ENCODE peak calls at places on chromosomes 16 and 17, in ten cellular contexts. T is NCI-H748 treated with DMSO at 0.1 percent for 48 hours; Z is AG10803; Y is fibroblast of the conjunctiva; W is activated effector memory CD4-positive, alpha-beta T cell treated with anti-CD3 and anti-CD28 coated beads, Interleukin-2, amount 50 U/mL, for 16 hours; R is progenitor cell of endocrine pancreas; O is breast epithelium; D is COR-L47; L is SW480; A is stimulated activated naive CD8-positive, alpha-beta T cell treated with anti-CD3 and anti-CD28 coated beads, Interleukin-15, Interleukin-2, amounts not matched to agents 100 U/mL and 50 U/mL, for 24 hours. H is an unnamed sample.

GRCh38 chr17:31495049-31495885 is 103.8 kb downstream of the RAB11FIP4 start:
- DNase-seq in T (no peak), A (no peak), D (peak), L (no peak), R (no peak), O (no peak), W (no peak), Z (peak), Y (no peak), H (no peak)

GRCh38 chr16:14658063-14658462 is 25.3 kb downstream of the BFAR start:
- DNase-seq in A (no peak), D (no peak), T (no peak), R (no peak), Z (no peak), W (no peak), L (no peak), O (no peak), Y (no peak), H (no peak)

GRCh38 chr16:17303101-17303500 is 167.7 kb downstream of the XYLT1 start:
- DNase-seq in A (no peak), D (no peak), R (no peak), W (no peak), L (peak), O (no peak), Z (no peak), Y (no peak), T (no peak), H (no peak)

GRCh38 chr16:20263138-20263855 is 64.0 kb downstream of the GP2 start:
- DNase-seq in R (no peak), L (no peak), Z (no peak), D (no peak), W (no peak), A (no peak), Y (no peak), T (no peak), O (no peak), H (no peak)

GRCh38 chr16:4016648-4017047 is 99.6 kb downstream of the ADCY9 start:
- DNase-seq in R (no peak), D (no peak), Y (peak), T (no peak), O (no peak), L (no peak), A (no peak), Z (peak), W (no peak), H (no peak)

GRCh38 chr16:27228621-27229501 is 25.5 kb downstream of the KDM8 start:
- DNase-seq in T (no peak), O (no peak), Z (no peak), A (no peak), L (no peak), Y (no peak), D (no peak), W (no peak), R (no peak), H (peak)

GRCh38 chr17:68379692-68380677 is 77.3 kb downstream of the WIPI1 start:
- DNase-seq in Z (no peak), A (no peak), T (no peak), W (no peak), O (no peak), D (no peak), Y (no peak), R (no peak), L (no peak), H (no peak)

GRCh38 chr17:77045441-77046041 is 95.2 kb upstream of the SEC14L1 start:
- DNase-seq in R (no peak), T (no peak), Z (peak), A (no peak), D (no peak), O (no peak), L (no peak), W (no peak), Y (no peak), H (no peak)

GRCh38 chr16:50671644-50672260 is 9.4 kb downstream of the SNX20 start:
- DNase-seq in A (peak), O (no peak), Z (no peak), T (no peak), R (no peak), L (no peak), Y (no peak), D (no peak), W (peak), H (no peak)

GRCh38 chr16:85627102-85627834 is 14.1 kb downstream of the GSE1 start:
- DNase-seq in T (no peak), L (no peak), A (no peak), R (no peak), Z (no peak), Y (no peak), O (no peak), D (no peak), W (no peak), H (peak)

GRCh38 chr17:57154896-57155295 is 69.8 kb downstream of the AKAP1 start:
- DNase-seq in R (no peak), D (no peak), Y (no peak), A (no peak), L (no peak), O (no peak), T (no peak), Z (no peak), W (no peak), H (no peak)

GRCh38 chr17:79115487-79115886 is 40.9 kb downstream of the ENGASE start:
- DNase-seq in O (no peak), W (no peak), A (no peak), Z (no peak), L (no peak), Y (no peak), D (no peak), R (no peak), T (no peak), H (no peak)

GRCh38 chr17:6166492-6167179 is 96.5 kb downstream of the WSCD1 start:
- DNase-seq in Y (no peak), D (no peak), T (no peak), R (no peak), Z (no peak), L (no peak), W (no peak), A (no peak), O (no peak), H (no peak)

GRCh38 chr17:50708050-50709000 is 611 bp upstream of the ANKRD40 start:
- DNase-seq in D (peak), T (peak), A (no peak), W (no peak), O (no peak), Z (peak), Y (no peak), L (no peak), R (no peak), H (peak)

GRCh38 chr17:14579716-14580115 is 278.8 kb downstream of the HS3ST3B1 start:
- DNase-seq in W (no peak), D (no peak), R (no peak), Y (no peak), L (no peak), T (no peak), Z (no peak), O (no peak), A (no peak), H (no peak)

GRCh38 chr16:70419384-70420327 is 19.2 kb downstream of the ST3GAL2 start:
- DNase-seq in O (no peak), D (no peak), W (no peak), R (no peak), Z (no peak), T (no peak), A (no peak), L (no peak), Y (no peak), H (no peak)

GRCh38 chr17:28139822-28140221 is 97.3 kb downstream of the NLK start:
- DNase-seq in W (no peak), T (no peak), O (no peak), A (no peak), R (no peak), D (no peak), Z (no peak), L (no peak), Y (no peak), H (no peak)

GRCh38 chr17:79534111-79534510 is 76.7 kb downstream of the RBFOX3 start:
- DNase-seq in R (no peak), A (no peak), L (no peak), D (no peak), W (no peak), Y (no peak), Z (no peak), O (no peak), T (no peak), H (no peak)

GRCh38 chr17:43125967-43126910 is 1.1 kb upstream of the BRCA1 start:
- DNase-seq in Z (no peak), W (peak), D (no peak), L (peak), R (no peak), Y (no peak), A (peak), O (no peak), T (peak), H (no peak)

GRCh38 chr17:7084058-7084457 is 4.0 kb upstream of the CLEC10A start:
- DNase-seq in A (no peak), Y (no peak), D (no peak), O (no peak), L (no peak), R (no peak), Z (no peak), T (no peak), W (no peak), H (no peak)

GRCh38 chr16:82425661-82426060 is 201.1 kb upstream of the CDH13 start:
- DNase-seq in D (no peak), Y (no peak), T (no peak), R (no peak), L (no peak), O (no peak), A (no peak), W (no peak), Z (no peak), H (no peak)

GRCh38 chr17:41718287-41718645 is 6.1 kb downstream of the GAST start:
- DNase-seq in Z (no peak), Y (no peak), O (no peak), R (no peak), D (no peak), A (no peak), L (no peak), W (no peak), T (no peak), H (no peak)

GRCh38 chr17:42526031-42526444 is 10.0 kb upstream of the NAGLU start:
- DNase-seq in D (no peak), R (no peak), Y (no peak), L (no peak), T (no peak), Z (peak), O (no peak), W (no peak), A (no peak), H (no peak)

GRCh38 chr16:55678061-55678935 is 22.5 kb downstream of the SLC6A2 start:
- DNase-seq in T (no peak), Y (peak), O (no peak), A (no peak), Z (no peak), D (no peak), W (no peak), L (no peak), R (no peak), H (no peak)

GRCh38 chr16:84082835-84083569 is 33.7 kb downstream of the MBTPS1 start:
- DNase-seq in L (no peak), D (no peak), A (no peak), O (no peak), R (no peak), W (no peak), Z (no peak), Y (no peak), T (no peak), H (no peak)

GRCh38 chr17:40319651-40320550 is 10.9 kb downstream of the RARA start:
- DNase-seq in R (no peak), A (peak), O (no peak), L (no peak), Z (peak), Y (no peak), T (no peak), W (peak), D (no peak), H (no peak)

GRCh38 chr16:65032397-65032796 is 89.5 kb downstream of the CDH11 start:
- DNase-seq in D (no peak), W (no peak), L (no peak), Z (peak), O (no peak), R (no peak), Y (no peak), A (no peak), T (no peak), H (no peak)

GRCh38 chr16:63617990-63618763 is 1503.7 kb downstream of the CDH11 start:
- DNase-seq in A (no peak), R (no peak), O (no peak), D (no peak), L (no peak), Z (no peak), Y (no peak), T (peak), W (no peak), H (peak)

GRCh38 chr17:72592242-72592966 is 471.6 kb downstream of the SOX9 start:
- DNase-seq in D (peak), Z (peak), Y (peak), T (peak), L (peak), A (peak), W (peak), O (no peak), R (peak), H (peak)

GRCh38 chr17:9544221-9544620 is 31.4 kb downstream of the STX8 start:
- DNase-seq in W (no peak), D (no peak), Y (no peak), O (no peak), A (no peak), R (no peak), T (no peak), L (peak), Z (no peak), H (no peak)

GRCh38 chr17:80799553-80800403 is 191.9 kb upstream of the CHMP6 start:
- DNase-seq in R (no peak), O (peak), Z (no peak), L (no peak), D (no peak), Y (no peak), A (no peak), W (no peak), T (no peak), H (no peak)

GRCh38 chr16:16120382-16121184 is 102.7 kb downstream of the ABCC6 start:
- DNase-seq in R (no peak), D (peak), W (no peak), Y (no peak), Z (no peak), A (no peak), T (no peak), L (no peak), O (no peak), H (peak)

GRCh38 chr17:41512789-41513547 is 5.7 kb downstream of the KRT15 start:
- DNase-seq in T (peak), A (no peak), Y (no peak), Z (no peak), W (no peak), O (no peak), L (no peak), R (no peak), D (peak), H (peak)

GRCh38 chr16:3454093-3454492 is 10.6 kb downstream of the NAA60 start:
- DNase-seq in Z (no peak), Y (no peak), W (no peak), O (no peak), L (no peak), D (no peak), T (no peak), A (no peak), R (no peak), H (no peak)

GRCh38 chr16:86480444-86480843 is 29.9 kb upstream of the FOXF1 start:
- DNase-seq in A (no peak), Y (no peak), L (no peak), Z (no peak), T (no peak), O (no peak), W (no peak), D (no peak), R (no peak), H (no peak)

GRCh38 chr17:82985973-82986372 is 93.4 kb upstream of the METRNL start:
- DNase-seq in Z (peak), L (peak), R (no peak), A (peak), D (no peak), O (no peak), W (peak), T (no peak), Y (no peak), H (no peak)

GRCh38 chr16:86929149-86929871 is 351.0 kb downstream of the FOXL1 start:
- DNase-seq in Z (peak), L (no peak), Y (no peak), W (peak), A (no peak), T (no peak), D (no peak), R (no peak), O (no peak), H (no peak)

H was measured in NCI-H146.